ENCODE peak calls at places on chromosomes 4 and X, in four cellular contexts. F is stomach, Q is A549, Z is tibial nerve. O is an unnamed sample.

GRCh38 chr4:37463033-37463432 is 218.5 kb downstream of the NWD2 start:
- DNase-seq in F (no peak), Q (no peak), Z (no peak), O (no peak)

GRCh38 chrX:20639115-20639514 is 372.4 kb upstream of the RPS6KA3 start:
- DNase-seq in F (no peak), Q (no peak), Z (no peak), O (no peak)

GRCh38 chr4:87511500-87511899 is 17.7 kb downstream of the SPARCL1 start:
- DNase-seq in F (no peak), Q (no peak), Z (no peak), O (no peak)

GRCh38 chr4:145720656-145721055 is 40.7 kb downstream of the C4orf51 start:
- DNase-seq in F (no peak), Q (no peak), Z (no peak), O (no peak)

GRCh38 chr4:17614416-17615299 is at the start of gene MED28:
- DNase-seq in F (peak), Q (peak), Z (peak), O (peak)

GRCh38 chr4:64539234-64539849 is 130.1 kb upstream of the TECRL start:
- DNase-seq in F (peak), Q (peak), Z (peak), O (no peak)

GRCh38 chr4:76494243-76494642 is 59.2 kb downstream of the SHROOM3 start:
- DNase-seq in F (no peak), Q (no peak), Z (no peak), O (no peak)

GRCh38 chr4:72641611-72642010 is 72.6 kb upstream of the ADAMTS3 start:
- DNase-seq in F (no peak), Q (no peak), Z (no peak), O (no peak)

GRCh38 chr4:141905751-141906150 is 269.4 kb downstream of the IL15 start:
- DNase-seq in F (no peak), Q (no peak), Z (no peak), O (no peak)

GRCh38 chrX:138648570-138648969 is 62.9 kb downstream of the FGF13 start:
- DNase-seq in F (no peak), Q (no peak), Z (no peak), O (no peak)

GRCh38 chr4:146165840-146166239 is 9.7 kb upstream of the LSM6 start:
- DNase-seq in F (no peak), Q (no peak), Z (no peak), O (no peak)

GRCh38 chrX:9231491-9231890 is 197.6 kb upstream of the FAM9B start:
- DNase-seq in F (no peak), Q (peak), Z (no peak), O (no peak)

GRCh38 chr4:114378306-114378903 is 220.2 kb upstream of the UGT8 start:
- DNase-seq in F (no peak), Q (no peak), Z (no peak), O (no peak)

GRCh38 chr4:185811509-185812364 is at the start of gene SORBS2:
- DNase-seq in F (peak), Q (no peak), Z (no peak), O (peak)

GRCh38 chr4:124322234-124322831 is 390.2 kb downstream of the ANKRD50 start:
- DNase-seq in F (no peak), Q (peak), Z (no peak), O (no peak)

GRCh38 chr4:2800691-2801596 is 8.1 kb downstream of the SH3BP2 start:
- DNase-seq in F (peak), Q (no peak), Z (peak), O (peak)

GRCh38 chrX:68416592-68416991 is 16.7 kb downstream of the OPHN1 start:
- DNase-seq in F (no peak), Q (no peak), Z (no peak), O (no peak)

GRCh38 chr4:89586864-89587263 is 250.1 kb downstream of the SNCA start:
- DNase-seq in F (no peak), Q (no peak), Z (no peak), O (no peak)

GRCh38 chrX:134969726-134970125 is 21.1 kb upstream of the SMIM10 start:
- DNase-seq in F (no peak), Q (no peak), Z (peak), O (no peak)

GRCh38 chrX:11558972-11559371 is 106.7 kb downstream of the ARHGAP6 start:
- DNase-seq in F (peak), Q (peak), Z (no peak), O (no peak)

GRCh38 chr4:3291411-3291968 is 1.3 kb upstream of the RGS12 start:
- DNase-seq in F (peak), Q (no peak), Z (no peak), O (no peak)

GRCh38 chr4:108693211-108693610 is 42.8 kb downstream of the OSTC start:
- DNase-seq in F (no peak), Q (no peak), Z (no peak), O (no peak)

GRCh38 chr4:76879731-76880364 is 18.1 kb downstream of the SOWAHB start:
- DNase-seq in F (no peak), Q (no peak), Z (no peak), O (no peak)

GRCh38 chr4:10085386-10085785 is 31.2 kb downstream of the WDR1 start:
- DNase-seq in F (no peak), Q (no peak), Z (no peak), O (peak)

GRCh38 chrX:9859711-9860555 is 73.7 kb downstream of the SHROOM2 start:
- DNase-seq in F (no peak), Q (no peak), Z (no peak), O (no peak)

GRCh38 chrX:75522565-75523411 is at the start of gene ZDHHC15:
- DNase-seq in F (peak), Q (no peak), Z (peak), O (peak)

GRCh38 chrX:121260568-121261240 is 213.3 kb downstream of the GLUD2 start:
- DNase-seq in F (no peak), Q (no peak), Z (no peak), O (no peak)

GRCh38 chr4:26127851-26128337 is 192.9 kb upstream of the RBPJ start:
- DNase-seq in F (peak), Q (no peak), Z (no peak), O (no peak)

GRCh38 chr4:159516556-159516955 is 413.7 kb downstream of the RAPGEF2 start:
- DNase-seq in F (no peak), Q (no peak), Z (no peak), O (no peak)

GRCh38 chrX:99901091-99901490 is 509.0 kb downstream of the PCDH19 start:
- DNase-seq in F (no peak), Q (no peak), Z (no peak), O (no peak)

GRCh38 chr4:112145820-112146813 is 863 bp downstream of the FAM241A start:
- DNase-seq in F (peak), Q (peak), Z (peak), O (peak)

GRCh38 chrX:131199086-131199485 is 90.0 kb downstream of the IGSF1 start:
- DNase-seq in F (no peak), Q (no peak), Z (no peak), O (no peak)

GRCh38 chrX:22033818-22034217 is 1.7 kb downstream of the PHEX start:
- DNase-seq in F (no peak), Q (no peak), Z (no peak), O (no peak)

GRCh38 chr4:156815717-156816319 is 155.8 kb downstream of the PDGFC start:
- DNase-seq in F (no peak), Q (no peak), Z (no peak), O (no peak)

GRCh38 chrX:30533261-30533660 is 44.3 kb downstream of the TASL start:
- DNase-seq in F (no peak), Q (no peak), Z (no peak), O (no peak)

GRCh38 chr4:56612282-56612681 is 68.8 kb downstream of the HOPX start:
- DNase-seq in F (no peak), Q (no peak), Z (no peak), O (no peak)

GRCh38 chr4:6939761-6940743 is 30.4 kb downstream of the TBC1D14 start:
- DNase-seq in F (no peak), Q (no peak), Z (no peak), O (no peak)

GRCh38 chr4:6568689-6569332 is 6.2 kb upstream of the MAN2B2 start:
- DNase-seq in F (no peak), Q (no peak), Z (no peak), O (no peak)

GRCh38 chrX:134026732-134027311 is 41.4 kb upstream of the GPC3 start:
- DNase-seq in F (peak), Q (peak), Z (peak), O (peak)

GRCh38 chr4:104491396-104491821 is 3.3 kb downstream of the CXXC4 start:
- DNase-seq in F (peak), Q (peak), Z (no peak), O (peak)

GRCh38 chr4:104490096-104490769 is 4.5 kb downstream of the CXXC4 start:
- DNase-seq in F (no peak), Q (peak), Z (no peak), O (peak)

GRCh38 chr4:104489731-104490095 is 5.0 kb downstream of the CXXC4 start:
- DNase-seq in F (no peak), Q (no peak), Z (no peak), O (no peak)

GRCh38 chr4:104491826-104492771 is 2.6 kb downstream of the CXXC4 start:
- DNase-seq in F (no peak), Q (peak), Z (no peak), O (no peak)

GRCh38 chr4:104490770-104491395 is 3.8 kb downstream of the CXXC4 start:
- DNase-seq in F (peak), Q (peak), Z (peak), O (peak)
- H3K27ac ChIP-seq in F (peak), Q (peak), Z (peak), O (peak)

DNA sequence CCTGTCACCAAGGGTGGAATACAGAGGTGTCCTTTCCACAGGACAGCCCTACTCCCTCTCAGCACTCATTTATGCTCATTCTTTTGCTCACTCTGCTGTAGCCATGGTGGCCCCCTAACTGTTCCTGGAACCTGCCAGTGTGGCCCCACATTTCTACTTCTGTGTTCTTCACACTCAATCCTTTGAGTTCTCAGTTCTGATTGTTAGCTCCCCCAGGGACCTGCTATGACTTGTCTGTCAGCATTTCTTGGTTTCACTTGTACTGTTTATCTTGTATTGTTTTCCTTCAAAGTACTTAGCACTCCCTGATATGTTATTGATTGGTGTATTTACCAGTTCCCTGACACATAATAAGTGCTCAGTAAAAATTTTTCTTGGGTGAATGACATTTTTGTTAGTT is 14.9 kb downstream of the VBP1 start:
- DNase-seq in F (no peak), Q (no peak), Z (no peak), O (no peak)
- TF ChIP-seq POLR2A in F (no peak), Q (no peak), Z (no peak), O (no peak)

GRCh38 chr4:113358784-113359183 is 309.3 kb downstream of the ANK2 start:
- DNase-seq in F (no peak), Q (no peak), Z (no peak), O (no peak)

GRCh38 chr4:113350576-113350975 is 301.1 kb downstream of the ANK2 start:
- DNase-seq in F (no peak), Q (no peak), Z (no peak), O (no peak)

GRCh38 chr4:113356452-113356851 is 307.0 kb downstream of the ANK2 start:
- DNase-seq in F (no peak), Q (no peak), Z (no peak), O (no peak)

DNA sequence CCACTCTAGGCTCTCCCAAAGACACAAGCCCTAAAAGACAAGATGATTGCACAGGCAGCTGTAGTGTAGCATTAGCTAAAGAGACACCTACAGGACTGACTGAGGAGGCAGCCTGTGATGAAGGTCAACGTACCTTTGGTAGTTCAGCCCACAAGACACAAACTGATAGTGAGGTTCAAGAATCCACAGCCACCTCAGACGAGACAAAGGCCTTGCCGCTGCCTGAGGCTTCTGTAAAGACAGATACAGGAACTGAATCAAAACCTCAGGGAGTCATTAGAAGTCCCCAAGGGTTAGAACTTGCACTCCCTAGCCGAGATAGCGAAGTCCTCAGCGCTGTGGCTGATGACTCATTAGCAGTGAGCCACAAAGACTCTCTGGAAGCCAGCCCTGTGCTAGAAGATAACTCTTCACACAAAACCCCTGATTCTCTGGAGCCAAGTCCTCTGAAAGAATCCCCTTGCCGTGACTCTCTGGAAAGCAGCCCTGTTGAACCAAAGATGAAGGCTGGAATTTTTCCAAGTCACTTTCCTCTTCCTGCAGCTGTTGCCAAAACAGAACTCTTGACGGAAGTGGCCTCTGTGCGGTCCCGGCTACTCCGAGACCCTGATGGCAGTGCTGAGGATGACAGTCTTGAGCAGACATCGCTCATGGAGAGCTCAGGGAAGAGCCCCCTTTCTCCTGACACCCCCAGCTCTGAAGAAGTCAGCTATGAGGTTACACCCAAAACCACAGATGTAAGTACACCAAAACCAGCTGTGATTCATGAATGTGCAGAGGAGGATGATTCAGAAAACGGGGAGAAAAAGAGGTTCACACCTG is 306.3 kb downstream of the ANK2 start:
- DNase-seq in F (no peak), Q (no peak), Z (no peak), O (no peak)
- TF ChIP-seq EP300 in F (no peak), Q (no peak), Z (no peak), O (no peak)

GRCh38 chr4:184376136-184376838 is 98.1 kb downstream of the IRF2 start:
- DNase-seq in F (no peak), Q (no peak), Z (no peak), O (no peak)
- H3K27ac ChIP-seq in F (no peak), Q (no peak), Z (no peak), O (peak)

GRCh38 chrX:70132877-70133302 is 357 bp upstream of the IGBP1 start:
- DNase-seq in F (no peak), Q (no peak), Z (no peak), O (no peak)
- TF ChIP-seq POLR2A in F (no peak), Q (no peak), Z (no peak), O (no peak)